ENCODE peak calls at places on chromosomes 16 and 17, in six cellular contexts. H is DMS153, E is Right ventricle myocardium superior, Y is OCI-LY7, K is natural killer cell, G is NCI-H1105 treated with DMSO at 0.1 percent for 48 hours. Q is an unnamed sample.

GRCh38 chr16:16042076-16042475 is 92.7 kb downstream of the ABCC1 start:
- DNase-seq in H (no peak), E (peak), Y (no peak), K (no peak), G (no peak), Q (no peak)

GRCh38 chr17:77266891-77267341 is 126.1 kb downstream of the SEC14L1 start:
- DNase-seq in H (no peak), E (no peak), Y (peak), K (no peak), G (no peak), Q (no peak)

GRCh38 chr16:8063151-8063550 is 527.2 kb downstream of the TMEM114 start:
- DNase-seq in H (no peak), E (no peak), Y (no peak), K (no peak), G (no peak), Q (no peak)

GRCh38 chr16:1771072-1771863 is at the start of gene NME3:
- DNase-seq in H (no peak), E (peak), Y (peak), K (peak), G (peak), Q (peak)

GRCh38 chr17:30429155-30429554 is 48.1 kb upstream of the GOSR1 start:
- DNase-seq in H (no peak), E (no peak), Y (no peak), K (no peak), G (no peak), Q (no peak)

GRCh38 chr17:37673386-37673785 is 30.1 kb upstream of the DDX52 start:
- DNase-seq in H (no peak), E (no peak), Y (no peak), K (no peak), G (no peak), Q (no peak)

GRCh38 chr16:69726313-69727060 is at the start of gene NQO1:
- DNase-seq in H (peak), E (peak), Y (peak), K (peak), G (peak), Q (peak)

GRCh38 chr16:90046122-90046970 is 27.1 kb upstream of the DBNDD1 start:
- DNase-seq in H (no peak), E (no peak), Y (no peak), K (no peak), G (peak), Q (peak)